ENCODE peak calls at places on chromosomes 12 and 14, in four cellular contexts. F is NCI-H460; O is GM19239; I is stimulated activated CD4-positive, alpha-beta T cell treated with anti-CD3 and anti-CD28 coated beads, Interleukin-1b, Interleukin-23, amount 100 ng/mL, for 24 hours. H is an unnamed sample.

GRCh38 chr12:120012067-120012621 is 23.1 kb downstream of the BICDL1 start:
- DNase-seq in O (peak; percentile 53), F (no peak), I (peak; percentile 71), H (no peak)

GRCh38 chr12:82242729-82243128 is 115.5 kb downstream of the CCDC59 start:
- DNase-seq in O (no peak), F (no peak), I (no peak), H (no peak)

GRCh38 chr14:104874110-104874531 is 9.1 kb downstream of the CEP170B start:
- DNase-seq in I (no peak), F (no peak), O (no peak), H (no peak)

GRCh38 chr12:56931474-56931978 is 2.7 kb downstream of the SDR9C7 start:
- DNase-seq in I (no peak), F (no peak), O (no peak), H (peak; percentile 27)

GRCh38 chr12:113097716-113098427 is 37.7 kb downstream of the RASAL1 start:
- DNase-seq in O (no peak), I (no peak), F (no peak), H (no peak)

GRCh38 chr12:52175411-52176350 is 16.1 kb downstream of the KRT80 start:
- DNase-seq in I (no peak), O (no peak), F (no peak), H (peak; percentile 36)

GRCh38 chr14:96304956-96305355 is 48.9 kb downstream of the BDKRB1 start:
- DNase-seq in O (no peak), I (no peak), F (no peak), H (no peak)

GRCh38 chr12:108572166-108572790 is 9.9 kb downstream of the ISCU start:
- DNase-seq in F (no peak), O (no peak), I (no peak), H (no peak)

GRCh38 chr12:4104722-4105244 is 168.8 kb upstream of the CCND2 start:
- DNase-seq in O (no peak), I (no peak), F (no peak), H (no peak)

GRCh38 chr14:29906256-29906885 is 21.3 kb downstream of the PRKD1 start:
- DNase-seq in I (no peak), O (no peak), F (no peak), H (peak; percentile 33)

GRCh38 chr14:68633131-68633991 is 159.5 kb downstream of the ZFP36L1 start:
- DNase-seq in O (no peak), F (no peak), I (no peak), H (no peak)

GRCh38 chr12:8032242-8033152 is at the start of gene FOXJ2:
- DNase-seq in I (peak; percentile 70), F (no peak), O (peak; percentile 60), H (peak; percentile 11)

GRCh38 chr14:92513204-92513965 is at the start of gene RIN3:
- DNase-seq in O (peak; percentile 87), F (no peak), I (no peak), H (peak; percentile 38)

GRCh38 chr14:52081964-52082363 is 13.1 kb upstream of the NID2 start:
- DNase-seq in I (no peak), O (no peak), F (no peak), H (no peak)

GRCh38 chr14:91396959-91397815 is 20.4 kb downstream of the CCDC88C start:
- DNase-seq in O (peak; percentile 84), I (no peak), F (no peak), H (no peak)

GRCh38 chr14:64698899-64699298 is 5.3 kb upstream of the PLEKHG3 start:
- DNase-seq in I (no peak), O (no peak), F (no peak), H (no peak)

GRCh38 chr12:68011882-68012207 is 22.6 kb downstream of the IFNG-AS1 start:
- DNase-seq in O (no peak), I (no peak), F (no peak), H (no peak)

GRCh38 chr14:61051046-61051445 is 70.0 kb downstream of the SLC38A6 start:
- DNase-seq in O (no peak), I (no peak), F (no peak), H (no peak)

GRCh38 chr14:71070169-71070568 is 162.9 kb downstream of the PCNX1 start:
- DNase-seq in F (no peak), O (no peak), I (no peak), H (no peak)

GRCh38 chr14:80987235-80988032 is 32.0 kb downstream of the TSHR start:
- DNase-seq in I (peak; percentile 37), F (peak; percentile 68), O (peak; percentile 34), H (peak; percentile 45)

GRCh38 chr12:39743655-39744054 is 124.1 kb upstream of the ABCD2 start:
- DNase-seq in O (no peak), I (no peak), F (no peak), H (no peak)

GRCh38 chr14:100739306-100739705 is 12.6 kb downstream of the DLK1 start:
- DNase-seq in F (no peak), I (no peak), O (no peak), H (no peak)

GRCh38 chr12:101256271-101256670 is 23.6 kb upstream of the UTP20 start:
- DNase-seq in I (no peak), O (no peak), F (no peak), H (no peak)

GRCh38 chr14:73943083-73943482 is 6.8 kb downstream of the FAM161B start:
- DNase-seq in O (no peak), F (no peak), I (no peak), H (peak; percentile 32)

GRCh38 chr14:53814371-53814770 is 142.3 kb downstream of the BMP4 start:
- DNase-seq in F (no peak), O (no peak), I (no peak), H (no peak)

GRCh38 chr12:50006754-50007442 is 18.4 kb downstream of the RACGAP1 start:
- DNase-seq in F (no peak), I (no peak), O (no peak), H (no peak)

GRCh38 chr12:121165316-121165715 is 32.6 kb downstream of the P2RX7 start:
- DNase-seq in I (no peak), F (no peak), O (no peak), H (no peak)

GRCh38 chr12:93201990-93202389 is 175.7 kb upstream of the NUDT4 start:
- DNase-seq in F (no peak), O (no peak), I (no peak), H (no peak)

GRCh38 chr12:87756721-87757120 is 272.5 kb downstream of the C12orf50 start:
- DNase-seq in F (no peak), I (no peak), O (no peak), H (no peak)

GRCh38 chr14:92728781-92729364 is 19.6 kb downstream of the LGMN start:
- DNase-seq in F (no peak), O (no peak), I (peak; percentile 48), H (no peak)

GRCh38 chr12:793037-793436 is 40.7 kb downstream of the WNK1 start:
- DNase-seq in O (no peak), I (no peak), F (no peak), H (no peak)